ENCODE peak calls at places on chromosomes 2 and 18, in nine cellular contexts. One of them, this sample, is unnamed.
A peak's percentile ranks its signal among the peaks of the same experiment; 100 is the strongest.

GRCh38 chr18:62224229-62224628 is 37.2 kb downstream of the RELCH start:
- DNase-seq in CD8-positive, alpha-beta memory T cell: no peak
- DNase-seq in heart left ventricle: no peak
- DNase-seq in transverse colon: no peak
- DNase-seq in posterior vena cava: no peak
- DNase-seq in HEK293T: no peak
- DNase-seq in Ammon's horn: no peak
- DNase-seq in fibroblast of lung: no peak
- DNase-seq in WERI-Rb-1: no peak
- DNase-seq in this sample: no peak

GRCh38 chr2:20369366-20369765 is 18.7 kb upstream of the PUM2 start:
- DNase-seq in Ammon's horn: no peak
- DNase-seq in fibroblast of lung: no peak
- DNase-seq in posterior vena cava: no peak
- DNase-seq in heart left ventricle: no peak
- DNase-seq in WERI-Rb-1: no peak
- DNase-seq in CD8-positive, alpha-beta memory T cell: no peak
- DNase-seq in HEK293T: no peak
- DNase-seq in transverse colon: no peak
- DNase-seq in this sample: no peak

GRCh38 chr2:97360202-97360601 is 229.5 kb downstream of the ANKRD36B start:
- DNase-seq in Ammon's horn: no peak
- DNase-seq in HEK293T: no peak
- DNase-seq in posterior vena cava: no peak
- DNase-seq in transverse colon: no peak
- DNase-seq in heart left ventricle: no peak
- DNase-seq in CD8-positive, alpha-beta memory T cell: no peak
- DNase-seq in WERI-Rb-1: no peak
- DNase-seq in fibroblast of lung: no peak
- DNase-seq in this sample: no peak

GRCh38 chr2:151760139-151760650 is 25.9 kb upstream of the NEB start:
- DNase-seq in CD8-positive, alpha-beta memory T cell: no peak
- DNase-seq in WERI-Rb-1: no peak
- DNase-seq in fibroblast of lung: no peak
- DNase-seq in transverse colon: no peak
- DNase-seq in Ammon's horn: no peak
- DNase-seq in heart left ventricle: no peak
- DNase-seq in posterior vena cava: no peak
- DNase-seq in HEK293T: no peak
- DNase-seq in this sample: no peak

GRCh38 chr18:8224576-8224975 is 384.7 kb upstream of the RAB12 start:
- DNase-seq in transverse colon: no peak
- DNase-seq in Ammon's horn: no peak
- DNase-seq in CD8-positive, alpha-beta memory T cell: no peak
- DNase-seq in posterior vena cava: no peak
- DNase-seq in WERI-Rb-1: no peak
- DNase-seq in heart left ventricle: no peak
- DNase-seq in HEK293T: no peak
- DNase-seq in fibroblast of lung: no peak
- DNase-seq in this sample: no peak

GRCh38 chr2:213806125-213806726 is 522.0 kb downstream of the SPAG16 start:
- DNase-seq in CD8-positive, alpha-beta memory T cell: no peak
- DNase-seq in WERI-Rb-1: no peak
- DNase-seq in HEK293T: no peak
- DNase-seq in fibroblast of lung: peak; percentile 42
- DNase-seq in posterior vena cava: no peak
- DNase-seq in transverse colon: no peak
- DNase-seq in heart left ventricle: no peak
- DNase-seq in Ammon's horn: peak; percentile 9
- DNase-seq in this sample: no peak

GRCh38 chr2:27705851-27706622 is 42.3 kb downstream of the SLC4A1AP start:
- DNase-seq in Ammon's horn: no peak
- DNase-seq in posterior vena cava: peak; percentile 89
- DNase-seq in CD8-positive, alpha-beta memory T cell: no peak
- DNase-seq in heart left ventricle: peak; percentile 58
- DNase-seq in WERI-Rb-1: peak; percentile 39
- DNase-seq in HEK293T: no peak
- DNase-seq in transverse colon: peak; percentile 63
- DNase-seq in fibroblast of lung: peak; percentile 97
- DNase-seq in this sample: peak; percentile 78

GRCh38 chr2:176281267-176281666 is 12.0 kb downstream of the MTX2 start:
- DNase-seq in CD8-positive, alpha-beta memory T cell: no peak
- DNase-seq in HEK293T: no peak
- DNase-seq in heart left ventricle: no peak
- DNase-seq in WERI-Rb-1: no peak
- DNase-seq in fibroblast of lung: no peak
- DNase-seq in Ammon's horn: no peak
- DNase-seq in transverse colon: no peak
- DNase-seq in posterior vena cava: no peak
- DNase-seq in this sample: no peak

GRCh38 chr2:136242687-136243277 is 124.8 kb upstream of the CXCR4 start:
- DNase-seq in heart left ventricle: no peak
- DNase-seq in CD8-positive, alpha-beta memory T cell: no peak
- DNase-seq in transverse colon: peak; percentile 32
- DNase-seq in posterior vena cava: no peak
- DNase-seq in WERI-Rb-1: no peak
- DNase-seq in fibroblast of lung: no peak
- DNase-seq in HEK293T: no peak
- DNase-seq in Ammon's horn: no peak
- DNase-seq in this sample: no peak

GRCh38 chr2:11716689-11717321 is 29.6 kb upstream of the LPIN1 start:
- DNase-seq in heart left ventricle: peak; percentile 4
- DNase-seq in Ammon's horn: no peak
- DNase-seq in posterior vena cava: no peak
- DNase-seq in transverse colon: no peak
- DNase-seq in CD8-positive, alpha-beta memory T cell: no peak
- DNase-seq in WERI-Rb-1: no peak
- DNase-seq in fibroblast of lung: peak; percentile 83
- DNase-seq in HEK293T: no peak
- DNase-seq in this sample: no peak

GRCh38 chr18:6039055-6039454 is 143.7 kb upstream of the TMEM200C start:
- DNase-seq in HEK293T: no peak
- DNase-seq in WERI-Rb-1: no peak
- DNase-seq in fibroblast of lung: peak; percentile 28
- DNase-seq in heart left ventricle: no peak
- DNase-seq in CD8-positive, alpha-beta memory T cell: no peak
- DNase-seq in transverse colon: no peak
- DNase-seq in posterior vena cava: no peak
- DNase-seq in Ammon's horn: no peak
- DNase-seq in this sample: no peak